ENCODE peak calls at places on chromosomes 7 and 10, in nine cellular contexts. O is PC-9, C is uterus, R is psoas muscle, Z is SK-N-SH, N is HCT116, Y is foreskin fibroblast, P is Peyer's patch, J is cardiac fibroblast. U is an unnamed sample.

GRCh38 chr10:14547826-14548225 is 217.1 kb upstream of the FRMD4A start:
- DNase-seq in Z (no peak), N (no peak), J (no peak), O (no peak), R (no peak), P (no peak), Y (no peak), C (no peak), U (no peak)

GRCh38 chr7:128945668-128946366 is 8.1 kb downstream of the IRF5 start:
- DNase-seq in O (no peak), Y (no peak), N (no peak), R (no peak), Z (peak), P (no peak), J (no peak), C (no peak), U (no peak)

GRCh38 chr10:90326498-90327267 is 531.2 kb downstream of the HTR7 start:
- DNase-seq in P (no peak), Y (peak), J (peak), R (no peak), N (no peak), Z (no peak), C (no peak), O (no peak), U (no peak)

GRCh38 chr7:45689011-45689796 is 115.0 kb downstream of the ADCY1 start:
- DNase-seq in O (no peak), Y (peak), P (no peak), R (peak), N (no peak), C (no peak), Z (no peak), J (peak), U (no peak)

GRCh38 chr10:88983206-88983605 is 7.4 kb upstream of the FAS start:
- DNase-seq in O (no peak), R (no peak), Y (no peak), Z (no peak), N (no peak), C (no peak), P (no peak), J (peak), U (no peak)

GRCh38 chr7:17497136-17497535 is 198.7 kb downstream of the AHR start:
- DNase-seq in C (no peak), N (no peak), Y (no peak), J (no peak), P (no peak), R (no peak), O (no peak), Z (no peak), U (no peak)

GRCh38 chr10:71697938-71698709 is 21.5 kb downstream of the C10orf105 start:
- DNase-seq in P (no peak), J (no peak), C (no peak), R (peak), N (no peak), Y (no peak), O (no peak), Z (no peak), U (no peak)

GRCh38 chr7:134669845-134670373 is 23.3 kb downstream of the BPGM start:
- DNase-seq in Y (peak), O (peak), Z (peak), C (no peak), N (peak), P (no peak), J (peak), R (peak), U (peak)

GRCh38 chr10:129877773-129878371 is 86.2 kb downstream of the EBF3 start:
- DNase-seq in N (no peak), Y (no peak), O (no peak), C (no peak), P (no peak), Z (peak), J (peak), R (peak), U (peak)

GRCh38 chr10:45534572-45534971 is 138.0 kb downstream of the ZFAND4 start:
- DNase-seq in P (no peak), N (no peak), J (no peak), C (no peak), Z (no peak), R (no peak), O (no peak), Y (no peak), U (no peak)

GRCh38 chr7:158245724-158246041 is 341.9 kb downstream of the PTPRN2 start:
- DNase-seq in Z (no peak), J (no peak), N (no peak), P (no peak), Y (no peak), O (no peak), C (no peak), R (peak), U (no peak)

GRCh38 chr10:114304566-114305421 is 65.7 kb downstream of the VWA2 start:
- DNase-seq in J (no peak), C (no peak), R (no peak), P (peak), N (no peak), Z (peak), Y (no peak), O (no peak), U (peak)

GRCh38 chr10:132616995-132617780 is 79.6 kb downstream of the INPP5A start:
- DNase-seq in R (no peak), O (no peak), Z (no peak), C (peak), N (no peak), J (no peak), P (peak), Y (no peak), U (no peak)

GRCh38 chr10:77090381-77091356 is 546.9 kb downstream of the KCNMA1 start:
- DNase-seq in J (no peak), Y (no peak), P (no peak), Z (peak), R (no peak), C (no peak), N (no peak), O (no peak), U (no peak)

GRCh38 chr10:6721964-6722615 is 142.0 kb upstream of the PRKCQ start:
- DNase-seq in C (no peak), R (no peak), Z (no peak), N (peak), P (no peak), Y (peak), O (peak), J (peak), U (no peak)

GRCh38 chr7:19024261-19024660 is 93.2 kb downstream of the TWIST1 start:
- DNase-seq in C (no peak), J (peak), P (no peak), R (no peak), O (no peak), Y (peak), Z (no peak), N (no peak), U (no peak)

GRCh38 chr10:106929291-106929925 is 235.1 kb downstream of the SORCS1 start:
- DNase-seq in C (no peak), Z (no peak), O (no peak), P (no peak), J (no peak), Y (no peak), N (no peak), R (no peak), U (no peak)

GRCh38 chr7:73831656-73832579 is 1.1 kb downstream of the CLDN4 start:
- DNase-seq in R (no peak), Z (no peak), O (peak), P (peak), J (no peak), N (peak), Y (no peak), C (no peak), U (peak)

GRCh38 chr7:151271699-151272355 is 23.3 kb upstream of the SMARCD3 start:
- DNase-seq in Z (no peak), J (peak), C (peak), Y (no peak), N (no peak), P (no peak), R (peak), O (no peak), U (peak)

GRCh38 chr7:87413951-87414381 is 61.5 kb downstream of the ABCB4 start:
- DNase-seq in Z (peak), N (no peak), R (peak), J (no peak), P (no peak), O (no peak), Y (peak), C (no peak), U (no peak)

GRCh38 chr7:150966002-150966401 is 12.1 kb downstream of the KCNH2 start:
- DNase-seq in Z (peak), R (no peak), C (no peak), Y (no peak), P (no peak), J (no peak), O (peak), N (no peak), U (no peak)

DNA sequence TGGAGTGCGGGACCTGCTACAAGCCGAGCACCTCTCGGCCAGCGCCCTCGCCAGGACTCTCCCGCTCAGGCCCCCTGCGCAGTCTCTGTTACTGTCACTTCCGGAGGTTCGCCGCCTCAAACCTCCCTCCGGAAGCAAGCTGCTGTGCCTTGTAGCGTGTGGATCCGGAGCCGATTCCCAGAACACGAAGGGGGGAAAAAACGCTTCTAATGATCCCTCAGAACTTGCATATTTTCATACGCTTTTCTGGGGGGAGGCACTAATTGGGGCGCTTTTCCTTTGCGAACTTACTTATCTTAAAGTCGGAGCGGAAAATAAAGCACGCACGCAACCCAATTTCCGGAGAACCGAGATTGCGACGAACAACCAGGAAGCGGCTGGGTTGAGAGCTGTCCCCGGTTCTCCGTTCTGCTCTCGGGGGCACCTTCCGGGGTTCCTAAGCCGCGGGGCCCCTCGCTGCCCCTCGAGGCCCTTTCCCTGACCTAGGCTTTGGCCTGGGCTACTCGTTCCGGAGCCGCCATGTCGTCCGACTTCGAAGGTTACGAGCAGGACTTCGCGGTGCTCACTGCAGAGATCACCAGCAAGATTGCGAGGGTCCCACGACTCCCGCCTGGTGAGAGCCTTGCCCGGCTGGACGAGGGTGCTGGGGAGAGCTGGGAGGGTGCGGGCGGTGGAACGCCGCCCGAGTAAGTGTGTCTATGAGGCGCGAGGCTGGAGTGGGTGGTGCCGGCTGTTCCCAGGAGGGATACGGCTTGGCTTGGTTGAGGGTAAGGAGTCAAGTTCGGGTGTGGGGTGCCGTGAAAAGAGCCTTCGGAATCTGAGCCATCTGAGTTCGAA is at the start of the genes VTI1A and ZDHHC6:
- DNase-seq in O (peak), P (peak), Y (peak), N (peak), R (peak), C (peak), Z (peak), J (peak), U (peak)
- TF ChIP-seq CTCF in O (no peak), P (peak), Y (no peak), N (peak), R (peak), C (peak), Z (peak), J (peak), U (peak)

GRCh38 chr7:132326878-132327589 is 249.2 kb downstream of the PLXNA4 start:
- DNase-seq in Z (no peak), P (no peak), Y (no peak), J (no peak), C (no peak), O (no peak), R (no peak), N (no peak), U (no peak)
- TF ChIP-seq CTCF in Z (no peak), P (no peak), Y (no peak), J (no peak), C (no peak), O (no peak), R (no peak), N (no peak), U (no peak)

DNA sequence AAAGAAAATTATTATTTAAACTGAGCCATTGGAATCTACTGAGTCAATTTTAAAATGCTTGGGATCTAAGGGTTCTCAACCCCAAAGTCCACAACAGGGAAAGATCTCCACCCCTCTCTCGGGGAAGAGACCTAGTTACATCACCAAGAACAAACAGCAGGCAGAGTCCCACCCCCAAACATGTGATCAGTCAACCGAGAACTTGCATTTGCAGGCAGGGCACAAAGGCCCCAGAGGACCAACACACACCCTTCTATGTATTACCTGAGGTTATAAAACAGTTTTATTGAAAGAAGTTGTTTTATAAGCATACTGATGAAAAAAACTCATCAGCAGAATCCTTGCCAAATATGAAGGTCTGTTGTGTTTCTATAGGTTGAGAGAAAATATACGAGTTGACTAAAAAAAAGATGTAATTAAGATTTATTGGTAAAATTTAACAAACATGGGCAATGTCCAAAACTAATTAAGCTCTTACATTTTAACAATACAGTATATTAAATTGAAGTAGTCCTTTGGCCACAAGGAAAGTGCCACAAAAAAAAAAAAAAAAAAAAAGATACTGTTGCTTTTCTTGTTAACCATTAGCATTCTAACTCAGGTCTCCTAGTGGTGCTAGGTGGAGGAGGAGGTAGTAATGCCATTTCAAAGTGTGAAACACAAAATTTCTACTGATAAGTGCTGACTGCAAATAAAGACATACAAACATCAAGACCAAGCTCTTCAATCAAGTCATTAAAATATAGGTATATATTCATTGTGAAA is 975 bp upstream of the USP54 start:
- DNase-seq in C (peak), R (no peak), Z (peak), P (peak), N (peak), J (peak), Y (no peak), O (peak), U (peak)
- TF ChIP-seq CTCF in C (peak), R (no peak), Z (no peak), P (peak), N (no peak), J (no peak), Y (no peak), O (no peak), U (no peak)

GRCh38 chr7:55157347-55158105 is 138.7 kb downstream of the EGFR start:
- DNase-seq in N (no peak), J (peak), O (no peak), Z (no peak), Y (no peak), P (no peak), C (no peak), R (no peak), U (no peak)

GRCh38 chr7:55155351-55156117 is 136.7 kb downstream of the EGFR start:
- DNase-seq in O (no peak), C (no peak), Z (no peak), P (no peak), N (no peak), Y (no peak), J (no peak), R (no peak), U (no peak)

GRCh38 chr7:55158541-55158940 is 139.7 kb downstream of the EGFR start:
- DNase-seq in C (no peak), O (peak), P (no peak), Y (no peak), Z (no peak), R (no peak), N (no peak), J (peak), U (no peak)

GRCh38 chr7:55158983-55159382 is 140.2 kb downstream of the EGFR start:
- DNase-seq in Z (no peak), R (no peak), Y (no peak), O (no peak), P (no peak), J (no peak), C (no peak), N (no peak), U (no peak)

DNA sequence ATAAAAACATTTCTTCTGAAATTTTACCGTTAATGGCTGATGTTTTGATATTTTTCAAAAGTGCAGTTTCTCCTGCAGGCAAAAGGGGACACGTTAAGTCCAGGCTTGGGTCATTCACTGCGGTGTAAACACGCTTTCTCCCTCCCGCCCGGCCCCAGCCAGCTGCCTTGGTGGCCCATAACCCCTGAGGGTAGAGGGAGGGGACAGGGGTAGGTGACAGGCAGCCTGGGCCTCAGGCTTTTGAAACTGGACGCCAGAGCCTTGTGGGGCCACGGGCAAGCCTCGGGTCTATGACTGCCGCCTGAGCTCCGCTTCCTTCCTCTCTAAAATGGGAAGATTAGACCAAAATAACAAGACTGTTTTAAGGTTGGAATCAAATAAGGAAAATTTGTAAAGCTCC is 138.1 kb downstream of the EGFR start:
- DNase-seq in Z (peak), C (no peak), Y (no peak), R (no peak), J (no peak), N (no peak), P (no peak), O (no peak), U (no peak)
- TF ChIP-seq CTCF in Z (no peak), C (no peak), Y (no peak), R (no peak), J (no peak), N (no peak), P (no peak), O (no peak), U (no peak)